ENCODE peak calls at places on chromosomes 6 and 20, in nine cellular contexts. V is OCI-LY7, M is heart left ventricle, Q is kidney, Z is epithelial cell of esophagus, L is lower leg skin, O is left lung, S is stomach, Y is dorsolateral prefrontal cortex. R is an unnamed sample.

GRCh38 chr6:3757241-3757641 is 5.7 kb upstream of the PXDC1 start:
- DNase-seq in V (no peak), M (no peak), Q (peak), Z (no peak), L (peak), O (no peak), S (no peak), Y (no peak), R (no peak)

GRCh38 chr20:23155141-23155590 is 69.0 kb upstream of the CD93 start:
- DNase-seq in V (no peak), M (no peak), Q (no peak), Z (peak), L (no peak), O (no peak), S (no peak), Y (no peak), R (no peak)

GRCh38 chr20:32338665-32339064 is 19.5 kb upstream of the ASXL1 start:
- DNase-seq in V (no peak), M (no peak), Q (no peak), Z (no peak), L (no peak), O (peak), S (no peak), Y (no peak), R (no peak)

GRCh38 chr6:72328775-72329174 is 293.1 kb upstream of the KCNQ5 start:
- DNase-seq in V (no peak), M (no peak), Q (no peak), Z (peak), L (no peak), O (no peak), S (no peak), Y (no peak), R (no peak)

GRCh38 chr6:43973351-43973750 is 153.9 kb downstream of the MRPL14 start:
- DNase-seq in V (no peak), M (no peak), Q (no peak), Z (peak), L (peak), O (no peak), S (peak), Y (no peak), R (no peak)

GRCh38 chr6:35213824-35214756 is at the start of gene SCUBE3:
- DNase-seq in V (no peak), M (no peak), Q (peak), Z (peak), L (no peak), O (no peak), S (peak), Y (no peak), R (no peak)

GRCh38 chr6:11822346-11822745 is 43.7 kb upstream of the ADTRP start:
- DNase-seq in V (no peak), M (no peak), Q (no peak), Z (no peak), L (no peak), O (no peak), S (no peak), Y (no peak), R (no peak)

GRCh38 chr6:57072108-57072507 is 17.9 kb upstream of the ZNF451 start:
- DNase-seq in V (no peak), M (no peak), Q (no peak), Z (no peak), L (no peak), O (no peak), S (no peak), Y (no peak), R (no peak)

GRCh38 chr20:12394786-12395185 is 477.1 kb downstream of the BTBD3 start:
- DNase-seq in V (no peak), M (no peak), Q (no peak), Z (peak), L (no peak), O (no peak), S (no peak), Y (no peak), R (no peak)

GRCh38 chr20:58880994-58881752 is 28.7 kb downstream of the GNAS start:
- DNase-seq in V (no peak), M (no peak), Q (no peak), Z (no peak), L (peak), O (no peak), S (no peak), Y (no peak), R (no peak)

GRCh38 chr6:73234732-73235131 is 9.4 kb upstream of the KHDC1L start:
- DNase-seq in V (no peak), M (no peak), Q (no peak), Z (peak), L (no peak), O (no peak), S (no peak), Y (no peak), R (no peak)

GRCh38 chr20:12207875-12208274 is 290.2 kb downstream of the BTBD3 start:
- DNase-seq in V (peak), M (no peak), Q (no peak), Z (peak), L (no peak), O (no peak), S (peak), Y (no peak), R (no peak)

GRCh38 chr6:104711371-104711770 is 148.3 kb downstream of the HACE1 start:
- DNase-seq in V (no peak), M (no peak), Q (no peak), Z (peak), L (no peak), O (no peak), S (no peak), Y (no peak), R (no peak)

GRCh38 chr20:34311118-34312023 is 8.2 kb upstream of the AHCY start:
- DNase-seq in V (no peak), M (no peak), Q (no peak), Z (no peak), L (no peak), O (no peak), S (peak), Y (peak), R (no peak)

GRCh38 chr20:61690993-61691840 is 374.5 kb downstream of the TAF4 start:
- DNase-seq in V (no peak), M (no peak), Q (peak), Z (no peak), L (no peak), O (no peak), S (no peak), Y (no peak), R (no peak)

GRCh38 chr6:144334150-144334708 is 49.1 kb downstream of the UTRN start:
- DNase-seq in V (peak), M (no peak), Q (peak), Z (no peak), L (no peak), O (peak), S (no peak), Y (no peak), R (peak)

GRCh38 chr20:42735539-42735938 is 454.2 kb downstream of the PTPRT start:
- DNase-seq in V (no peak), M (no peak), Q (no peak), Z (no peak), L (peak), O (no peak), S (no peak), Y (no peak), R (no peak)

GRCh38 chr6:131163886-131164285 is 28.6 kb downstream of the AKAP7 start:
- DNase-seq in V (no peak), M (no peak), Q (no peak), Z (no peak), L (no peak), O (no peak), S (no peak), Y (no peak), R (no peak)

DNA sequence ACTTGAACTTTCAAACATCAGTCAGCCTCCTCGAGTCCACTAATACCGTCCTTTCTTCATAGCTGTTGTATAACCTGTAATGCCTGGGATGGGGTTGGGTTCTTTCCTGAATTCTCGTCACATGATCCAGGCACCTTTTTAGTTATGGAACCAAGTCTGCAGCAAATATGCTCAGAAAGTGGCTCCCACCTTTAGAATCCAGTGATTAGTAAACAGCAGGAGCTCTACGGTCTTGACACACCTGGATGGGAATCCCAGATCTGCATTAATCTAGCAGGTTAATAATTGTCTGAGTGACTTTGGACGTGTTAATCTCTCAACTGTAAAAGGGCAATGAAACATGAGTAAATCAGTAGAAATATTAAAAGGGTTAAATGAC is 729 bp upstream of the ZHX3 start:
- DNase-seq in V (no peak), M (no peak), Q (no peak), Z (peak), L (peak), O (no peak), S (no peak), Y (no peak), R (no peak)
- H3K4me3 ChIP-seq in V (peak), M (peak), Q (peak), Z (peak), L (no peak), O (peak), S (peak), Y (peak), R (peak)

GRCh38 chr6:158753826-158754225 is 65.3 kb downstream of the EZR start:
- DNase-seq in V (no peak), M (no peak), Q (no peak), Z (no peak), L (no peak), O (no peak), S (no peak), Y (no peak), R (no peak)

GRCh38 chr6:158751192-158751591 is 68.0 kb downstream of the EZR start:
- DNase-seq in V (no peak), M (no peak), Q (no peak), Z (no peak), L (peak), O (no peak), S (no peak), Y (no peak), R (no peak)

GRCh38 chr6:158751842-158752424 is 67.2 kb downstream of the EZR start:
- DNase-seq in V (no peak), M (no peak), Q (no peak), Z (no peak), L (no peak), O (no peak), S (no peak), Y (no peak), R (no peak)

GRCh38 chr6:158754738-158755137 is 64.4 kb downstream of the EZR start:
- DNase-seq in V (no peak), M (no peak), Q (no peak), Z (no peak), L (no peak), O (no peak), S (no peak), Y (no peak), R (no peak)

GRCh38 chr6:158752613-158753012 is 66.6 kb downstream of the EZR start:
- DNase-seq in V (peak), M (peak), Q (no peak), Z (no peak), L (no peak), O (no peak), S (peak), Y (peak), R (no peak)
- TF ChIP-seq CTCF in V (peak), M (no peak), Q (peak), Z (no peak), L (no peak), O (no peak), S (no peak), Y (peak), R (no peak)

GRCh38 chr6:75429304-75429703 is 64.3 kb downstream of the FILIP1 start:
- DNase-seq in V (no peak), M (no peak), Q (no peak), Z (no peak), L (no peak), O (no peak), S (no peak), Y (no peak), R (no peak)
- H3K4me3 ChIP-seq in V (no peak), M (no peak), Q (no peak), Z (no peak), L (no peak), O (no peak), S (no peak), Y (no peak), R (no peak)

DNA sequence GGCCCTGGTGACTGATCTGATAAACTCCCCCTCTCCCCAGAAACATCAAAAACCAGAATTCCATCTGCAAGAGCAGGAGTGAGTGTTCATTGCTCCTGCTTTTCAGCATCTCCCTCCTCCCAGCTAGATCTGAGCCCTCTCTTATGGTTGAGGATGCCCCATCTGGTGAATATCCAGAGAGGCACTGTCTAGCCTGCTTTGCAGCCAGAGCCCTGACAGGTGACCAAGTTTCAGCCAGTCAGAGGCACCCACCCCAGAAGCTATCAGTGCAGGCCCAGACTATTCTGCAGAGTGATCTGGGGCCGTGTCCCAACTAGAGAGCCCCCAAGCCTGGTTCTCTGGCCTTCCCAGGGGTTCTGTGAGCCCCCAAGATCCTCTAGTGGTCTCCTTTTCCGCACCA is 6.4 kb upstream of the BMP7 start:
- DNase-seq in V (peak), M (no peak), Q (no peak), Z (no peak), L (no peak), O (no peak), S (no peak), Y (no peak), R (no peak)
- TF ChIP-seq CTCF in V (peak), M (no peak), Q (no peak), Z (no peak), L (no peak), O (no peak), S (no peak), Y (no peak), R (no peak)

R was measured in GM12864.